ENCODE peak calls at places on chromosomes 3 and 15, in five cellular contexts. R is GM12878, T is H1, W is SK-N-SH, M is K562. H is an unnamed sample.

GRCh38 chr15:55937040-55937439 is 56.4 kb downstream of the NEDD4 start:
- DNase-seq in T (no peak), M (no peak), R (no peak), W (no peak), H (no peak)

GRCh38 chr3:80785475-80785874 is 976.0 kb downstream of the GBE1 start:
- DNase-seq in W (peak; percentile 34), R (no peak), M (no peak), T (no peak), H (no peak)

GRCh38 chr3:39383190-39383912 is at the start of gene SLC25A38:
- DNase-seq in R (no peak), M (peak; percentile 91), W (peak; percentile 86), T (peak; percentile 81), H (peak; percentile 86)

GRCh38 chr3:111723293-111723963 is 128.3 kb upstream of the ZBED2 start:
- DNase-seq in W (no peak), T (no peak), R (no peak), M (no peak), H (no peak)

GRCh38 chr3:182118081-182118480 is 406.4 kb downstream of the SOX2 start:
- DNase-seq in T (no peak), W (no peak), R (no peak), M (no peak), H (peak; percentile 56)

GRCh38 chr3:112038863-112039262 is 4.3 kb downstream of the TMPRSS7 start:
- DNase-seq in M (no peak), W (no peak), R (peak; percentile 25), T (no peak), H (peak; percentile 8)

GRCh38 chr15:84819291-84819768 is 2.2 kb downstream of the ALPK3 start:
- DNase-seq in R (no peak), T (no peak), M (peak; percentile 33), W (peak; percentile 46), H (no peak)

GRCh38 chr15:89664441-89664840 is 9.2 kb upstream of the KIF7 start:
- DNase-seq in T (no peak), W (no peak), M (no peak), R (no peak), H (peak; percentile 10)

GRCh38 chr3:193400304-193400703 is 21.8 kb upstream of the ATP13A5 start:
- DNase-seq in M (no peak), R (no peak), W (no peak), T (peak; percentile 1), H (no peak)

GRCh38 chr3:101685870-101686307 is 629 bp downstream of the RPL24 start:
- DNase-seq in M (no peak), W (no peak), R (no peak), T (no peak), H (no peak)

GRCh38 chr15:31302029-31302657 is 24.5 kb upstream of the KLF13 start:
- DNase-seq in R (no peak), T (peak; percentile 39), M (no peak), W (peak; percentile 49), H (no peak)

GRCh38 chr3:63030666-63031065 is 155.4 kb upstream of the CADPS start:
- DNase-seq in M (no peak), R (no peak), W (no peak), T (no peak), H (no peak)

GRCh38 chr3:11544413-11545181 is 99.1 kb downstream of the VGLL4 start:
- DNase-seq in W (no peak), T (no peak), R (no peak), M (no peak), H (no peak)

GRCh38 chr15:52493968-52494367 is 34.7 kb downstream of the MYO5A start:
- DNase-seq in T (no peak), M (no peak), R (no peak), W (no peak), H (no peak)

GRCh38 chr3:25037049-25037547 is 391.0 kb upstream of the RARB start:
- DNase-seq in R (no peak), T (no peak), W (no peak), M (no peak), H (no peak)

GRCh38 chr3:184177331-184177731 is 2.7 kb downstream of the AP2M1 start:
- DNase-seq in M (no peak), W (no peak), R (no peak), T (no peak), H (no peak)

GRCh38 chr3:48402281-48402732 is 27.6 kb downstream of the PLXNB1 start:
- DNase-seq in T (peak; percentile 35), M (peak; percentile 6), W (peak; percentile 18), R (no peak), H (no peak)

GRCh38 chr3:149391960-149392359 is 14.5 kb upstream of the TM4SF1 start:
- DNase-seq in R (no peak), M (no peak), W (no peak), T (no peak), H (no peak)

GRCh38 chr3:113439576-113439975 is 1.7 kb downstream of the CFAP44 start:
- DNase-seq in W (no peak), T (no peak), R (no peak), M (no peak), H (peak; percentile 2)

GRCh38 chr3:197355713-197356112 is 57.3 kb upstream of the DLG1 start:
- DNase-seq in T (no peak), M (no peak), W (no peak), R (no peak), H (no peak)
- TF ChIP-seq JUND in T (no peak), M (no peak), W (no peak), R (no peak), H (no peak)

GRCh38 chr15:68348064-68348463 is 70.5 kb downstream of the FEM1B start:
- DNase-seq in T (no peak), R (no peak), M (peak; percentile 55), W (no peak), H (no peak)

GRCh38 chr15:68346986-68347385 is 69.4 kb downstream of the FEM1B start:
- DNase-seq in T (no peak), R (no peak), M (no peak), W (no peak), H (no peak)

GRCh38 chr15:68349173-68349572 is 71.6 kb downstream of the FEM1B start:
- DNase-seq in R (no peak), T (no peak), M (no peak), W (no peak), H (no peak)

GRCh38 chr15:68348601-68349000 is 71.1 kb downstream of the FEM1B start:
- DNase-seq in R (no peak), W (no peak), T (no peak), M (no peak), H (no peak)

GRCh38 chr15:68347392-68347791 is 69.8 kb downstream of the FEM1B start:
- DNase-seq in R (no peak), T (no peak), W (no peak), M (no peak), H (no peak)
- TF ChIP-seq JUND in R (no peak), T (no peak), W (no peak), M (no peak), H (no peak)

GRCh38 chr15:98684441-98684840 is 36.1 kb downstream of the IGF1R start:
- DNase-seq in T (no peak), M (no peak), W (no peak), R (no peak), H (no peak)
- TF ChIP-seq JUND in T (no peak), M (no peak), W (no peak), R (no peak), H (no peak)

GRCh38 chr3:64151335-64151871 is 73.9 kb downstream of the PRICKLE2 start:
- DNase-seq in W (no peak), R (no peak), M (no peak), T (no peak), H (no peak)

GRCh38 chr3:64152676-64153466 is 72.4 kb downstream of the PRICKLE2 start:
- DNase-seq in R (no peak), T (no peak), M (no peak), W (no peak), H (no peak)

GRCh38 chr3:64149886-64150285 is 75.4 kb downstream of the PRICKLE2 start:
- DNase-seq in T (no peak), M (no peak), W (no peak), R (no peak), H (no peak)

GRCh38 chr3:64150527-64151238 is 74.6 kb downstream of the PRICKLE2 start:
- DNase-seq in M (no peak), W (peak; percentile 54), R (no peak), T (no peak), H (peak; percentile 9)

GRCh38 chr3:64152100-64152499 is 73.2 kb downstream of the PRICKLE2 start:
- DNase-seq in R (no peak), W (no peak), T (no peak), M (no peak), H (no peak)
- TF ChIP-seq JUND in R (no peak), W (no peak), T (no peak), M (no peak), H (no peak)

DNA sequence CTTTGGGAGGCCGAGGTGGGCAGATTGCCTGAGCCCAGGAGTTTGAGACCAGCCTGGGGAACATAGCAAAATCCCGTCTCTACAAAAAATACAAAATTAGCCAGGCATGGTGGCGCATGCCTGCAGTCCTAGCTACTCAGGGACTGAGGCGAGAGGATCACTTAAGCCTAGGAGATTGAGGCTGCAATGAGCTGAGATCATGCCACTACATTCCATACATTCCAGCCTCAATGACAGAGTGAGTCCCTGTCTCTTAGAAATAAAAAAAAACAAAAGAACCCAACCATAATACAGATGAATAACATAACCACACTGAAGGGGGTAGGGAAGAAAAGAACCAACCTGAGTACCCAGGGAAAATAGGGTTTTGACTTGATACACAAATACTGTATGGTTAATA is 19.7 kb upstream of the CGNL1 start:
- DNase-seq in R (no peak), T (no peak), W (no peak), M (no peak), H (no peak)
- TF ChIP-seq JUND in R (no peak), T (peak; percentile 78), W (no peak), M (no peak), H (no peak)

GRCh38 chr3:58170376-58170775 is 40.4 kb downstream of the DNASE1L3 start:
- DNase-seq in M (no peak), T (no peak), R (no peak), W (no peak), H (no peak)
- TF ChIP-seq JUND in M (no peak), T (no peak), R (no peak), W (no peak), H (no peak)

H was measured in T47D.